ENCODE peak calls at places on chromosome 11, in four cellular contexts. K is IMR-90, P is K562, S is GM12878. Q is an unnamed sample.

GRCh38 chr11:6442441-6442840 is 1.7 kb upstream of the HPX start:
- DNase-seq in K (no peak), P (no peak), S (no peak), Q (no peak)

GRCh38 chr11:2928605-2929510 is at the start of gene PHLDA2:
- DNase-seq in K (peak), P (peak), S (no peak), Q (peak)

GRCh38 chr11:48099916-48100446 is 116.6 kb upstream of the OR4B1 start:
- DNase-seq in K (no peak), P (no peak), S (no peak), Q (no peak)

GRCh38 chr11:70467196-70468085 is 69.1 kb downstream of the CTTN start:
- DNase-seq in K (peak), P (peak), S (peak), Q (peak)

GRCh38 chr11:75424396-75424795 is 8.6 kb downstream of the KLHL35 start:
- DNase-seq in K (no peak), P (no peak), S (no peak), Q (no peak)

GRCh38 chr11:132158696-132159095 is 788.3 kb downstream of the NTM start:
- DNase-seq in K (peak), P (no peak), S (no peak), Q (no peak)

GRCh38 chr11:45655347-45655756 is 10.1 kb downstream of the CHST1 start:
- DNase-seq in K (peak), P (peak), S (no peak), Q (peak)

GRCh38 chr11:28104425-28104824 is 3.5 kb downstream of the KIF18A start:
- DNase-seq in K (no peak), P (no peak), S (no peak), Q (no peak)

GRCh38 chr11:73141031-73141308 is 1.1 kb downstream of the FCHSD2 start:
- DNase-seq in K (no peak), P (peak), S (no peak), Q (no peak)

GRCh38 chr11:18697581-18697980 is 998 bp upstream of the TMEM86A start:
- DNase-seq in K (no peak), P (no peak), S (no peak), Q (no peak)

GRCh38 chr11:133988686-133989410 is 32.1 kb upstream of the IGSF9B start:
- DNase-seq in K (no peak), P (no peak), S (no peak), Q (no peak)

GRCh38 chr11:107427569-107428180 is 29.9 kb downstream of the CWF19L2 start:
- DNase-seq in K (no peak), P (peak), S (no peak), Q (peak)

GRCh38 chr11:79768343-79768742 is 327.5 kb upstream of the TENM4 start:
- DNase-seq in K (no peak), P (no peak), S (no peak), Q (no peak)

GRCh38 chr11:27020736-27021135 is 19.9 kb upstream of the BBOX1 start:
- DNase-seq in K (no peak), P (no peak), S (no peak), Q (no peak)

DNA sequence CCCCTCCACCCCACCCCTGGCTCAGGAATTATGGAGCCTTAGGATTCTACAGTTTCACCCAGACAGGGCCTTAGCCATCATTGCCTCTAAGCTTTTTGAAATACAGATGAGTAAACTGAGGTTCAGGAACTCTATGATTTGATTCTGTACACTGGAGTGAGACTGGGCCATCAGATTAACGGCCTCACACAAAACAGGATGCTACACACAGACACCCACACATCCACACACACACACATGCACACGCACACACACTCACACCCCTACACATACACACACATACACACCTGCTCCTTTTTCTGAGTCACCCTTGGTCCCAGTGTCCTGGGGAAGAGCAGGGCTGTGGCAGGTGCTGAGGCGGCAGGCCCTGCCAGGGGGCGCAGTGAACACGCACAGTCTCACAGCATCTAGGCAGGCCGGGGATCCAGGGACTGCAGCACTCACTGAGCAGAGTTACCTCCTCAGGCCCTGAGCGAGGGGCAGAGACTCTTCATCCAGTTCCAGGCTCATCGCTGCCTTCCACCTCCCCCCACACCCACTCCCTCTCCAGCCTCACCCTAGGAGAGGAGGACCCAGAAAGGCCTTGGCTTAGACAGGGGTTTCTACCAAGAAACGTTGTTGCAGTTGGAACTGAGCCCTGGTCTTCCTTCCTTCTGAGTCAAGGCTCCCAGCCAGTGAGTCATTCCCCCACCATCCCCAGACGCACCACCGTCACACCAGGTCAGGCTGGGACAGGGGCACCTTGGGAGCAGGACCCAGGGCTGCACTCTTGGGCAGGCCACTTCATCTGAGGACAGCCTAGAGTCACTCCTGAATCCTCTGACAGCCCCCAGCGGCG is 89.8 kb upstream of the PARVA start:
- DNase-seq in K (peak), P (peak), S (no peak), Q (peak)
- TF ChIP-seq CTCF in K (peak), P (peak), S (peak), Q (peak)

GRCh38 chr11:11605181-11605580 is 16.6 kb downstream of the GALNT18 start:
- DNase-seq in K (no peak), P (no peak), S (no peak), Q (no peak)
- TF ChIP-seq FOS in K (no peak), P (no peak), S (no peak), Q (no peak)

GRCh38 chr11:71564430-71564829 is 933 bp upstream of the KRTAP5-10 start:
- DNase-seq in K (no peak), P (no peak), S (no peak), Q (no peak)

GRCh38 chr11:71562120-71562519 is 3.2 kb upstream of the KRTAP5-10 start:
- DNase-seq in K (no peak), P (no peak), S (no peak), Q (no peak)

GRCh38 chr11:71566081-71566620 is 788 bp downstream of the KRTAP5-10 start:
- DNase-seq in K (no peak), P (no peak), S (no peak), Q (no peak)

GRCh38 chr11:71565263-71565662 is at the start of gene KRTAP5-10:
- DNase-seq in K (no peak), P (no peak), S (no peak), Q (no peak)

DNA sequence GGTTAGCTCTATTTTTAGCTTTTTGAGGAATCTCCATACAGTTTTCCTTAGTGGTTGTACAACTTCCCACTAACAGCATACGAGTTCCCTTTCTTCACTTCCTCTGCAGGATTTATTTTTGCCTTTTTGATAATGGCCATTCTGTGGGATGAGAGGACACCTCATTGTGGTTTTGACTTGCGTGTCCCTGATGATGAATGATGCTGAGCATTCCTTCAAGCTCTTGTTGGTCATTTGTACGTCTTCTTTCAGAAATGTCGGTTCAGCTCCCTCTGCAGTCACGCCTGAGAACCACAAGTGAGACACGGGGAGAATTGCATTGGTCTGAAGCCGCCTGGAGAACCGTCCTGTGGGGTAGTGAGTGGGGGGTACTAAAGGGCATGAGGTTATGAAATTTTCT is 2.0 kb upstream of the KRTAP5-10 start:
- DNase-seq in K (peak), P (peak), S (no peak), Q (peak)
- TF ChIP-seq CTCF in K (peak), P (peak), S (peak), Q (peak)

GRCh38 chr11:76443254-76443935 is 1.4 kb upstream of the EMSY start:
- DNase-seq in K (no peak), P (peak), S (no peak), Q (peak)
- TF ChIP-seq FOS in K (no peak), P (no peak), S (no peak), Q (no peak)

GRCh38 chr11:7537260-7537659 is 23.5 kb downstream of the PPFIBP2 start:
- DNase-seq in K (no peak), P (no peak), S (no peak), Q (no peak)

GRCh38 chr11:7538023-7538422 is 24.2 kb downstream of the PPFIBP2 start:
- DNase-seq in K (no peak), P (no peak), S (no peak), Q (no peak)

GRCh38 chr11:7534030-7534378 is 20.2 kb downstream of the PPFIBP2 start:
- DNase-seq in K (no peak), P (no peak), S (no peak), Q (no peak)

GRCh38 chr11:7538466-7539454 is 25.0 kb downstream of the PPFIBP2 start:
- DNase-seq in K (no peak), P (no peak), S (no peak), Q (no peak)

GRCh38 chr11:7536102-7536501 is 22.3 kb downstream of the PPFIBP2 start:
- DNase-seq in K (no peak), P (peak), S (no peak), Q (no peak)
- TF ChIP-seq CTCF in K (no peak), P (peak), S (no peak), Q (no peak)